ENCODE peak calls at places on chromosomes 1 and 21, in five cellular contexts. G, K, A, D and V are unnamed samples.

GRCh38 chr1:108141604-108142003 is 58.5 kb downstream of the SLC25A24 start:
- DNase-seq in D (no peak), K (no peak), G (peak), A (peak), V (no peak)

GRCh38 chr1:60949154-60949825 is 133.1 kb upstream of the NFIA start:
- DNase-seq in A (no peak), D (no peak), K (no peak), G (no peak), V (no peak)

GRCh38 chr1:227395391-227396028 is 77.2 kb upstream of the CDC42BPA start:
- DNase-seq in A (peak), G (no peak), K (no peak), D (no peak), V (no peak)

GRCh38 chr1:74425669-74426068 is 86.7 kb downstream of the LRRC53 start:
- DNase-seq in K (no peak), G (no peak), A (no peak), D (no peak), V (no peak)

GRCh38 chr21:28834335-28835238 is 158.1 kb downstream of the LTN1 start:
- DNase-seq in G (no peak), A (no peak), K (no peak), D (no peak), V (no peak)

GRCh38 chr1:3776231-3777030 is 3.9 kb downstream of the SMIM1 start:
- DNase-seq in G (no peak), K (no peak), A (no peak), D (no peak), V (no peak)

GRCh38 chr1:63915121-63915520 is 141.3 kb downstream of the ROR1 start:
- DNase-seq in K (no peak), A (peak), G (peak), D (no peak), V (no peak)

GRCh38 chr1:24910751-24911650 is 19.1 kb downstream of the RUNX3 start:
- DNase-seq in A (peak), G (peak), D (peak), K (peak), V (no peak)

GRCh38 chr1:28775121-28775942 is 36.6 kb upstream of the OPRD1 start:
- DNase-seq in G (no peak), K (peak), A (no peak), D (peak), V (peak)

GRCh38 chr1:192918259-192918658 is 109.4 kb downstream of the RGS2 start:
- DNase-seq in D (no peak), K (no peak), G (peak), A (no peak), V (no peak)

GRCh38 chr1:209629621-209630382 is 22.4 kb downstream of the LAMB3 start:
- DNase-seq in G (no peak), K (no peak), A (no peak), D (no peak), V (no peak)

GRCh38 chr1:43952731-43953350 is 6.1 kb downstream of the IPO13 start:
- DNase-seq in G (no peak), D (no peak), A (no peak), K (no peak), V (peak)

GRCh38 chr21:27581168-27581567 is 614.3 kb upstream of the ADAMTS5 start:
- DNase-seq in G (peak), D (no peak), K (no peak), A (peak), V (no peak)

GRCh38 chr1:242225770-242226573 is 227.1 kb upstream of the MAP1LC3C start:
- DNase-seq in A (no peak), D (no peak), G (peak), K (no peak), V (no peak)

GRCh38 chr1:154859786-154860153 is 10.3 kb downstream of the KCNN3 start:
- DNase-seq in A (no peak), G (no peak), K (no peak), D (no peak), V (no peak)

GRCh38 chr1:24540906-24541710 is 14.8 kb upstream of the NCMAP start:
- DNase-seq in D (no peak), K (no peak), A (peak), G (peak), V (no peak)

GRCh38 chr1:2228684-2229031 is 539 bp downstream of the SKI start:
- DNase-seq in K (no peak), G (peak), A (peak), D (no peak), V (no peak)

GRCh38 chr1:119782541-119783338 is 14.0 kb upstream of the HMGCS2 start:
- DNase-seq in D (no peak), G (peak), A (no peak), K (no peak), V (no peak)

GRCh38 chr1:97936976-97937375 is 16.1 kb upstream of the DPYD start:
- DNase-seq in G (no peak), K (no peak), A (no peak), D (no peak), V (peak)

GRCh38 chr1:181251713-181252075 is 163.2 kb downstream of the IER5 start:
- DNase-seq in K (no peak), D (no peak), G (no peak), A (no peak), V (no peak)

GRCh38 chr1:24963099-24963872 is 33.2 kb upstream of the RUNX3 start:
- DNase-seq in G (no peak), D (no peak), K (peak), A (no peak), V (no peak)

GRCh38 chr1:244349581-244350001 is 102.1 kb downstream of the ADSS2 start:
- DNase-seq in K (no peak), G (no peak), D (no peak), A (peak), V (no peak)

GRCh38 chr1:27785763-27786162 is 12.7 kb downstream of the STX12 start:
- DNase-seq in D (no peak), G (peak), A (peak), K (no peak), V (no peak)

GRCh38 chr1:233714631-233715217 is 100.8 kb downstream of the KCNK1 start:
- DNase-seq in G (no peak), A (no peak), D (no peak), K (no peak), V (no peak)

GRCh38 chr1:8560611-8561544 is 243.0 kb downstream of the SLC45A1 start:
- DNase-seq in K (peak), A (peak), G (peak), D (no peak), V (no peak)

GRCh38 chr1:172343246-172344099 is 77.0 kb upstream of the C1orf105 start:
- DNase-seq in K (no peak), D (no peak), A (peak), G (peak), V (no peak)

GRCh38 chr1:216306830-216307229 is 116.4 kb downstream of the USH2A start:
- DNase-seq in A (no peak), K (no peak), G (no peak), D (no peak), V (no peak)

GRCh38 chr1:3125546-3126368 is 56.8 kb downstream of the PRDM16 start:
- DNase-seq in A (no peak), D (no peak), G (no peak), K (no peak), V (no peak)

GRCh38 chr21:44456915-44457736 is 1.8 kb downstream of the LRRC3 start:
- DNase-seq in K (no peak), G (no peak), D (no peak), A (no peak), V (no peak)

GRCh38 chr1:107535091-107535490 is 394.3 kb downstream of the NTNG1 start:
- DNase-seq in D (no peak), G (no peak), K (no peak), A (no peak), V (no peak)

GRCh38 chr1:216518844-216519627 is 95.8 kb upstream of the USH2A start:
- DNase-seq in D (no peak), K (no peak), G (no peak), A (no peak), V (no peak)

GRCh38 chr1:2463396-2463795 is 12.7 kb upstream of the PLCH2 start:
- DNase-seq in D (no peak), K (no peak), G (no peak), A (no peak), V (no peak)

GRCh38 chr1:76546354-76546933 is 320.8 kb upstream of the ST6GALNAC5 start:
- DNase-seq in D (no peak), G (no peak), A (no peak), K (no peak), V (no peak)

GRCh38 chr1:177783052-177783451 is 186.8 kb downstream of the SEC16B start:
- DNase-seq in A (peak), K (no peak), D (no peak), G (no peak), V (no peak)

GRCh38 chr1:18100493-18101063 is 7.0 kb upstream of the IGSF21 start:
- DNase-seq in A (peak), D (peak), G (peak), K (peak), V (peak)

GRCh38 chr1:26349196-26349885 is 4.6 kb downstream of the CRYBG2 start:
- DNase-seq in D (no peak), A (peak), G (peak), K (no peak), V (no peak)

GRCh38 chr1:233614173-233614742 is 352 bp downstream of the KCNK1 start:
- DNase-seq in K (no peak), D (no peak), G (peak), A (peak), V (no peak)

GRCh38 chr1:16236091-16236494 is 890 bp downstream of the CPLANE2 start:
- DNase-seq in A (peak), D (peak), G (peak), K (peak), V (no peak)

GRCh38 chr1:17201201-17202021 is 3.5 kb upstream of the PADI1 start:
- DNase-seq in D (no peak), G (no peak), K (no peak), A (no peak), V (peak)